ENCODE peak calls at places on chromosomes 12 and 14, in four cellular contexts. Y, J, E and L are unnamed samples.
A peak's percentile ranks its signal among the peaks of the same experiment; 100 is the strongest.

GRCh38 chr12:121009744-121010143 is 6.5 kb downstream of the C12orf43 start:
- DNase-seq in Y (peak; percentile 42), J (peak; percentile 67), E (peak; percentile 72), L (no peak)

GRCh38 chr14:92037989-92038388 is 1.9 kb downstream of the TRIP11 start:
- DNase-seq in Y (peak; percentile 1), J (no peak), E (no peak), L (no peak)

GRCh38 chr12:108446766-108447165 is 68.3 kb upstream of the FICD start:
- DNase-seq in Y (no peak), J (no peak), E (no peak), L (no peak)

GRCh38 chr12:48279601-48280000 is 71.1 kb downstream of the ZNF641 start:
- DNase-seq in Y (no peak), J (no peak), E (no peak), L (no peak)

GRCh38 chr14:80930836-80931389 is 10.6 kb downstream of the CEP128 start:
- DNase-seq in Y (peak; percentile 96), J (no peak), E (peak; percentile 33), L (peak; percentile 20)

GRCh38 chr14:93231129-93231979 is 24.3 kb downstream of the UBR7 start:
- DNase-seq in Y (peak; percentile 59), J (no peak), E (no peak), L (no peak)

GRCh38 chr14:69553221-69553620 is 21.4 kb downstream of the CCDC177 start:
- DNase-seq in Y (peak; percentile 75), J (no peak), E (no peak), L (no peak)

GRCh38 chr14:89891055-89891454 is 63.5 kb downstream of the EFCAB11 start:
- DNase-seq in Y (no peak), J (no peak), E (no peak), L (no peak)

GRCh38 chr12:26691234-26691970 is 141.6 kb downstream of the ITPR2 start:
- DNase-seq in Y (peak; percentile 99), J (peak; percentile 33), E (no peak), L (no peak)

GRCh38 chr12:120884644-120885043 is 19.5 kb downstream of the SPPL3 start:
- DNase-seq in Y (no peak), J (no peak), E (no peak), L (no peak)

GRCh38 chr12:46404225-46404631 is 31.7 kb upstream of the SLC38A2 start:
- DNase-seq in Y (peak; percentile 61), J (no peak), E (no peak), L (no peak)

GRCh38 chr14:95896628-95897027 is 20.0 kb downstream of the TUNAR start:
- DNase-seq in Y (no peak), J (peak; percentile 47), E (no peak), L (no peak)

GRCh38 chr12:6967548-6968100 is 2.8 kb downstream of the PHB2 start:
- DNase-seq in Y (no peak), J (no peak), E (no peak), L (no peak)

GRCh38 chr12:49231881-49232650 is 32.8 kb upstream of the TUBA1C start:
- DNase-seq in Y (no peak), J (peak; percentile 37), E (no peak), L (no peak)

GRCh38 chr12:69254046-69254445 is 14.7 kb downstream of the CPSF6 start:
- DNase-seq in Y (peak; percentile 46), J (peak; percentile 59), E (no peak), L (no peak)

GRCh38 chr14:100271247-100271939 is 32.4 kb downstream of the YY1 start:
- DNase-seq in Y (no peak), J (no peak), E (peak; percentile 72), L (no peak)

GRCh38 chr14:79514700-79515099 is 696.6 kb downstream of the DIO2 start:
- DNase-seq in Y (peak; percentile 73), J (no peak), E (no peak), L (no peak)

GRCh38 chr12:130029151-130029550 is 125.3 kb upstream of the TMEM132D start:
- DNase-seq in Y (no peak), J (no peak), E (no peak), L (no peak)

GRCh38 chr14:72480465-72481243 is 413.2 kb downstream of the DPF3 start:
- DNase-seq in Y (peak; percentile 2), J (no peak), E (no peak), L (no peak)

GRCh38 chr12:119102274-119102673 is 76.5 kb upstream of the HSPB8 start:
- DNase-seq in Y (no peak), J (no peak), E (no peak), L (no peak)

GRCh38 chr12:2108166-2108565 is 55.4 kb downstream of the CACNA1C start:
- DNase-seq in Y (no peak), J (no peak), E (no peak), L (no peak)

GRCh38 chr12:105562727-105563072 is 232.2 kb downstream of the C12orf75 start:
- DNase-seq in Y (no peak), J (no peak), E (peak; percentile 16), L (no peak)

GRCh38 chr14:62308927-62309326 is 546.7 kb downstream of the SNAPC1 start:
- DNase-seq in Y (no peak), J (no peak), E (no peak), L (no peak)

GRCh38 chr12:112096070-112096469 is 12.5 kb downstream of the NAA25 start:
- DNase-seq in Y (no peak), J (no peak), E (no peak), L (no peak)

GRCh38 chr12:97182719-97183118 is 275.7 kb downstream of the NEDD1 start:
- DNase-seq in Y (no peak), J (no peak), E (no peak), L (no peak)

GRCh38 chr12:121611306-121611705 is 15.0 kb upstream of the ORAI1 start:
- DNase-seq in Y (no peak), J (no peak), E (peak; percentile 19), L (no peak)

GRCh38 chr12:46209165-46209564 is 59.7 kb downstream of the SLC38A1 start:
- DNase-seq in Y (peak; percentile 51), J (no peak), E (no peak), L (no peak)

GRCh38 chr12:22529281-22530060 is 14.9 kb downstream of the C2CD5 start:
- DNase-seq in Y (peak; percentile 63), J (no peak), E (no peak), L (no peak)

GRCh38 chr12:39227218-39227617 is 215.7 kb downstream of the KIF21A start:
- DNase-seq in Y (no peak), J (no peak), E (no peak), L (no peak)

GRCh38 chr14:51328089-51328941 is 88.3 kb downstream of the TMX1 start:
- DNase-seq in Y (peak; percentile 82), J (no peak), E (no peak), L (no peak)

GRCh38 chr12:84124211-84124610 is 788.4 kb downstream of the SLC6A15 start:
- DNase-seq in Y (peak; percentile 14), J (no peak), E (no peak), L (no peak)

GRCh38 chr14:80621701-80622100 is 319.8 kb downstream of the CEP128 start:
- DNase-seq in Y (peak; percentile 89), J (no peak), E (no peak), L (no peak)

GRCh38 chr12:92784795-92785562 is 82.2 kb downstream of the PLEKHG7 start:
- DNase-seq in Y (peak; percentile 79), J (peak; percentile 89), E (no peak), L (no peak)

GRCh38 chr12:127247937-127248336 is 1019.0 kb upstream of the TMEM132C start:
- DNase-seq in Y (no peak), J (no peak), E (no peak), L (no peak)

GRCh38 chr12:127240249-127240929 is 1026.6 kb upstream of the TMEM132C start:
- DNase-seq in Y (no peak), J (no peak), E (no peak), L (no peak)

GRCh38 chr12:127241056-127241830 is 1025.7 kb upstream of the TMEM132C start:
- DNase-seq in Y (no peak), J (no peak), E (no peak), L (no peak)

GRCh38 chr12:127245437-127245836 is 1021.5 kb upstream of the TMEM132C start:
- DNase-seq in Y (peak; percentile 59), J (no peak), E (no peak), L (no peak)

GRCh38 chr12:127245009-127245408 is 1022.0 kb upstream of the TMEM132C start:
- DNase-seq in Y (peak; percentile 17), J (no peak), E (no peak), L (no peak)
- H3K9me3 ChIP-seq in Y (peaks cover 2% of the 10 kb centered on the region), J (no peaks in the 10 kb centered on the region), E (no peaks in the 10 kb centered on the region), L (peaks cover 2% of the 10 kb centered on the region)

GRCh38 chr12:56900583-56900982 is 33.6 kb downstream of the SDR9C7 start:
- DNase-seq in Y (peak; percentile 19), J (no peak), E (no peak), L (no peak)

GRCh38 chr12:56903374-56903773 is 30.8 kb downstream of the SDR9C7 start:
- DNase-seq in Y (no peak), J (no peak), E (no peak), L (no peak)

GRCh38 chr12:56908136-56908535 is 26.1 kb downstream of the SDR9C7 start:
- DNase-seq in Y (no peak), J (no peak), E (no peak), L (no peak)

DNA sequence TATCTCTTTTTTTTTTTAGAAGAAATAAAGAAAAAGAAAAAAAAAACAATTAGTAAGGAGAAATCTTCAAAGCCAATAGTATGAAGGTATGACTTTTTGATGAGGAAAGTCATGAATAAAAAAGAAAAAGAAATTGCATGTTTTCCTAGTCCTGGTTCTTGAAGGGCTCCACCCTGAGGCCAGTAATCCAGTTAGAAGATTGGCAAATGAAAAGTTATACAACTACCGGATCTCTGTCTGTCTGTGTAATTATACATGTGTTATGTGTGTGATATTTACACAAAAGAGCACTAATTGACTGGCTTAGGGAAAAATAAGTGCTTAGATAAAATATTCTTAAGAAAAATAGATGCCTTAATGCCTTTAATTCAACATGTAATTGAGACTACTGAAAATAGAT is 28.4 kb downstream of the SDR9C7 start:
- DNase-seq in Y (no peak), J (no peak), E (no peak), L (no peak)
- H3K9me3 ChIP-seq in Y (peaks cover 13% of the 10 kb centered on the region), J (no peaks in the 10 kb centered on the region), E (peaks cover 14% of the 10 kb centered on the region), L (no peaks in the 10 kb centered on the region)

GRCh38 chr14:104392396-104393198 is 187.0 kb upstream of the C14orf180 start:
- DNase-seq in Y (no peak), J (no peak), E (no peak), L (no peak)

GRCh38 chr14:104395276-104395675 is 184.3 kb upstream of the C14orf180 start:
- DNase-seq in Y (no peak), J (no peak), E (no peak), L (no peak)

GRCh38 chr14:104394606-104394910 is 185.0 kb upstream of the C14orf180 start:
- DNase-seq in Y (no peak), J (no peak), E (no peak), L (no peak)

GRCh38 chr14:104393199-104393897 is 186.2 kb upstream of the C14orf180 start:
- DNase-seq in Y (no peak), J (no peak), E (no peak), L (no peak)

GRCh38 chr14:104393898-104394605 is 185.5 kb upstream of the C14orf180 start:
- DNase-seq in Y (no peak), J (no peak), E (peak; percentile 59), L (peak; percentile 68)
- H3K9me3 ChIP-seq in Y (peaks cover 51% of the 10 kb centered on the region), J (no peaks in the 10 kb centered on the region), E (peaks cover 10% of the 10 kb centered on the region), L (no peaks in the 10 kb centered on the region)

DNA sequence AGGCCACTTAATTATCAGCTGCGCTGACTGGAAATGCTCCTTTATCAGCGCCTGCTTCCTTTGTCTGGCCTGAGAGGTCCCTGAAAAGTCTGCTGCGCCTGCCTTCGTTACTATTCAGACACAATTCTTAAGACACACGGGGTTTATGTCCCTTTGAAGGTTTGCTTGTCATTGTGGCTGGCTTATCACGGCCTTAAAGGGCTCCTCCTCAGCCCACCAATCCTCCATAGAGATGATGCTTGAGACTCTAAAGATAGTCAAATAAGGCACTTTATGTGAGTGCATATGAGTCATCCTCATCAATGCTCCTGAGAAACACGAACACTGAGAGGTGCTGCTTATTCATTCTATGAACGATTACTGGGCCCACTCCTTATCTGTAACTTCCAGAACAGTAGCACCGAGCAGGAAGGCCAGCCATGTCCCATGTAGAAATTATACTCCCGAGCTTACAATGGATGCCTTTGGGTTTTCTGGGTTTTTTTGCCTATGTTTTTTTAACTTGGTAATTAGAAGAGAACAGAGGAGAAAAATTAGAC is 1268.2 kb upstream of the TMEM132C start:
- DNase-seq in Y (no peak), J (peak; percentile 75), E (no peak), L (no peak)
- H3K9me3 ChIP-seq in Y (peaks cover 17% of the 10 kb centered on the region), J (no peaks in the 10 kb centered on the region), E (no peaks in the 10 kb centered on the region), L (no peaks in the 10 kb centered on the region)